ENCODE peak calls at places on chromosomes 12 and 14, in four cellular contexts. One of them, this sample, is unnamed.

GRCh38 chr14:92578511-92578910 is 64.9 kb downstream of the RIN3 start:
- DNase-seq in activated CD8-positive, alpha-beta T cell treated with anti-CD3 and anti-CD28 coated beads, Interleukin-2, amount 10 ng/mL, durations not matched to agents 7 days and 5 days: no peak
- DNase-seq in A673: no peak
- DNase-seq in tibial artery: no peak
- DNase-seq in this sample: no peak

GRCh38 chr14:77212933-77213656 is 31.5 kb downstream of the TMEM63C start:
- DNase-seq in A673: peak; percentile 43
- DNase-seq in activated CD8-positive, alpha-beta T cell treated with anti-CD3 and anti-CD28 coated beads, Interleukin-2, amount 10 ng/mL, durations not matched to agents 7 days and 5 days: peak; percentile 56
- DNase-seq in tibial artery: no peak
- DNase-seq in this sample: no peak

GRCh38 chr14:50814161-50814560 is 16.8 kb downstream of the NIN start:
- DNase-seq in A673: no peak
- DNase-seq in activated CD8-positive, alpha-beta T cell treated with anti-CD3 and anti-CD28 coated beads, Interleukin-2, amount 10 ng/mL, durations not matched to agents 7 days and 5 days: no peak
- DNase-seq in tibial artery: no peak
- DNase-seq in this sample: no peak

GRCh38 chr12:19739195-19739776 is 300.0 kb downstream of the AEBP2 start:
- DNase-seq in A673: peak; percentile 81
- DNase-seq in activated CD8-positive, alpha-beta T cell treated with anti-CD3 and anti-CD28 coated beads, Interleukin-2, amount 10 ng/mL, durations not matched to agents 7 days and 5 days: peak; percentile 65
- DNase-seq in tibial artery: no peak
- DNase-seq in this sample: no peak

GRCh38 chr12:56645201-56645716 is 525 bp downstream of the ATP5F1B start:
- DNase-seq in tibial artery: peak; percentile 34
- DNase-seq in A673: no peak
- DNase-seq in activated CD8-positive, alpha-beta T cell treated with anti-CD3 and anti-CD28 coated beads, Interleukin-2, amount 10 ng/mL, durations not matched to agents 7 days and 5 days: peak; percentile 32
- DNase-seq in this sample: peak; percentile 47

GRCh38 chr12:131818821-131819585 is 9.2 kb upstream of the MMP17 start:
- DNase-seq in activated CD8-positive, alpha-beta T cell treated with anti-CD3 and anti-CD28 coated beads, Interleukin-2, amount 10 ng/mL, durations not matched to agents 7 days and 5 days: no peak
- DNase-seq in tibial artery: peak; percentile 72
- DNase-seq in A673: no peak
- DNase-seq in this sample: no peak

GRCh38 chr14:69129264-69129880 is 23.5 kb downstream of the DCAF5 start:
- DNase-seq in A673: peak; percentile 91
- DNase-seq in tibial artery: peak; percentile 55
- DNase-seq in activated CD8-positive, alpha-beta T cell treated with anti-CD3 and anti-CD28 coated beads, Interleukin-2, amount 10 ng/mL, durations not matched to agents 7 days and 5 days: peak; percentile 82
- DNase-seq in this sample: peak; percentile 69

GRCh38 chr12:57852620-57853509 is 6.3 kb upstream of the CTDSP2 start:
- DNase-seq in activated CD8-positive, alpha-beta T cell treated with anti-CD3 and anti-CD28 coated beads, Interleukin-2, amount 10 ng/mL, durations not matched to agents 7 days and 5 days: no peak
- DNase-seq in A673: no peak
- DNase-seq in tibial artery: peak; percentile 71
- DNase-seq in this sample: peak; percentile 75

GRCh38 chr12:50723870-50724269 is 40.0 kb upstream of the ATF1 start:
- DNase-seq in activated CD8-positive, alpha-beta T cell treated with anti-CD3 and anti-CD28 coated beads, Interleukin-2, amount 10 ng/mL, durations not matched to agents 7 days and 5 days: no peak
- DNase-seq in tibial artery: no peak
- DNase-seq in A673: no peak
- DNase-seq in this sample: no peak

GRCh38 chr14:53391156-53391555 is 238.0 kb upstream of the DDHD1 start:
- DNase-seq in tibial artery: no peak
- DNase-seq in activated CD8-positive, alpha-beta T cell treated with anti-CD3 and anti-CD28 coated beads, Interleukin-2, amount 10 ng/mL, durations not matched to agents 7 days and 5 days: no peak
- DNase-seq in A673: peak; percentile 6
- DNase-seq in this sample: peak; percentile 22

GRCh38 chr14:37591311-37591940 is 3.6 kb downstream of the FOXA1 start:
- DNase-seq in activated CD8-positive, alpha-beta T cell treated with anti-CD3 and anti-CD28 coated beads, Interleukin-2, amount 10 ng/mL, durations not matched to agents 7 days and 5 days: no peak
- DNase-seq in tibial artery: no peak
- DNase-seq in A673: no peak
- DNase-seq in this sample: no peak

GRCh38 chr12:115763982-115764621 is 513.4 kb downstream of the MED13L start:
- DNase-seq in tibial artery: no peak
- DNase-seq in A673: no peak
- DNase-seq in activated CD8-positive, alpha-beta T cell treated with anti-CD3 and anti-CD28 coated beads, Interleukin-2, amount 10 ng/mL, durations not matched to agents 7 days and 5 days: no peak
- DNase-seq in this sample: no peak

GRCh38 chr14:61640834-61641170 is 54.5 kb upstream of the HIF1A start:
- DNase-seq in activated CD8-positive, alpha-beta T cell treated with anti-CD3 and anti-CD28 coated beads, Interleukin-2, amount 10 ng/mL, durations not matched to agents 7 days and 5 days: no peak
- DNase-seq in tibial artery: no peak
- DNase-seq in A673: no peak
- DNase-seq in this sample: no peak

GRCh38 chr12:109625131-109625559 is 51.6 kb downstream of the MVK start:
- DNase-seq in A673: no peak
- DNase-seq in activated CD8-positive, alpha-beta T cell treated with anti-CD3 and anti-CD28 coated beads, Interleukin-2, amount 10 ng/mL, durations not matched to agents 7 days and 5 days: no peak
- DNase-seq in tibial artery: no peak
- DNase-seq in this sample: no peak

GRCh38 chr12:101642115-101643067 is 47.6 kb downstream of the MYBPC1 start:
- DNase-seq in tibial artery: no peak
- DNase-seq in activated CD8-positive, alpha-beta T cell treated with anti-CD3 and anti-CD28 coated beads, Interleukin-2, amount 10 ng/mL, durations not matched to agents 7 days and 5 days: no peak
- DNase-seq in A673: no peak
- DNase-seq in this sample: no peak

GRCh38 chr12:7042847-7043246 is 17.7 kb upstream of the C1S start:
- DNase-seq in activated CD8-positive, alpha-beta T cell treated with anti-CD3 and anti-CD28 coated beads, Interleukin-2, amount 10 ng/mL, durations not matched to agents 7 days and 5 days: no peak
- DNase-seq in A673: peak; percentile 67
- DNase-seq in tibial artery: no peak
- DNase-seq in this sample: no peak

GRCh38 chr12:2212971-2213869 is 160.4 kb downstream of the CACNA1C start:
- DNase-seq in tibial artery: no peak
- DNase-seq in A673: no peak
- DNase-seq in activated CD8-positive, alpha-beta T cell treated with anti-CD3 and anti-CD28 coated beads, Interleukin-2, amount 10 ng/mL, durations not matched to agents 7 days and 5 days: no peak
- DNase-seq in this sample: no peak

GRCh38 chr14:102590667-102591099 is 1.8 kb upstream of the RCOR1 start:
- DNase-seq in activated CD8-positive, alpha-beta T cell treated with anti-CD3 and anti-CD28 coated beads, Interleukin-2, amount 10 ng/mL, durations not matched to agents 7 days and 5 days: no peak
- DNase-seq in tibial artery: peak; percentile 51
- DNase-seq in A673: no peak
- DNase-seq in this sample: peak; percentile 66

GRCh38 chr12:63994704-63995103 is 150.2 kb downstream of the SRGAP1 start:
- DNase-seq in activated CD8-positive, alpha-beta T cell treated with anti-CD3 and anti-CD28 coated beads, Interleukin-2, amount 10 ng/mL, durations not matched to agents 7 days and 5 days: no peak
- DNase-seq in tibial artery: no peak
- DNase-seq in A673: no peak
- DNase-seq in this sample: no peak

GRCh38 chr12:66900616-66901015 is 221.7 kb upstream of the GRIP1 start:
- DNase-seq in A673: no peak
- DNase-seq in tibial artery: no peak
- DNase-seq in activated CD8-positive, alpha-beta T cell treated with anti-CD3 and anti-CD28 coated beads, Interleukin-2, amount 10 ng/mL, durations not matched to agents 7 days and 5 days: no peak
- DNase-seq in this sample: no peak

GRCh38 chr12:70823182-70823976 is 97.2 kb downstream of the PTPRR start:
- DNase-seq in A673: no peak
- DNase-seq in activated CD8-positive, alpha-beta T cell treated with anti-CD3 and anti-CD28 coated beads, Interleukin-2, amount 10 ng/mL, durations not matched to agents 7 days and 5 days: no peak
- DNase-seq in tibial artery: no peak
- DNase-seq in this sample: no peak

GRCh38 chr14:22474730-22475351 is 114.2 kb downstream of the DAD1 start:
- DNase-seq in tibial artery: no peak
- DNase-seq in A673: peak; percentile 53
- DNase-seq in activated CD8-positive, alpha-beta T cell treated with anti-CD3 and anti-CD28 coated beads, Interleukin-2, amount 10 ng/mL, durations not matched to agents 7 days and 5 days: no peak
- DNase-seq in this sample: peak; percentile 32

GRCh38 chr12:132322206-132323132 is 6.9 kb downstream of the GALNT9 start:
- DNase-seq in activated CD8-positive, alpha-beta T cell treated with anti-CD3 and anti-CD28 coated beads, Interleukin-2, amount 10 ng/mL, durations not matched to agents 7 days and 5 days: no peak
- DNase-seq in A673: no peak
- DNase-seq in tibial artery: no peak
- DNase-seq in this sample: no peak

GRCh38 chr14:33589334-33589733 is 361.5 kb downstream of the EGLN3 start:
- DNase-seq in tibial artery: no peak
- DNase-seq in activated CD8-positive, alpha-beta T cell treated with anti-CD3 and anti-CD28 coated beads, Interleukin-2, amount 10 ng/mL, durations not matched to agents 7 days and 5 days: no peak
- DNase-seq in A673: no peak
- DNase-seq in this sample: peak; percentile 48

GRCh38 chr12:109687250-109687649 is 26.4 kb upstream of the FAM222A start:
- DNase-seq in activated CD8-positive, alpha-beta T cell treated with anti-CD3 and anti-CD28 coated beads, Interleukin-2, amount 10 ng/mL, durations not matched to agents 7 days and 5 days: no peak
- DNase-seq in A673: no peak
- DNase-seq in tibial artery: no peak
- DNase-seq in this sample: no peak

GRCh38 chr12:110498984-110499706 is 2.8 kb downstream of the VPS29 start:
- DNase-seq in A673: peak; percentile 34
- DNase-seq in activated CD8-positive, alpha-beta T cell treated with anti-CD3 and anti-CD28 coated beads, Interleukin-2, amount 10 ng/mL, durations not matched to agents 7 days and 5 days: no peak
- DNase-seq in tibial artery: no peak
- DNase-seq in this sample: no peak

GRCh38 chr12:120015313-120015712 is 26.3 kb downstream of the BICDL1 start:
- DNase-seq in tibial artery: no peak
- DNase-seq in A673: no peak
- DNase-seq in activated CD8-positive, alpha-beta T cell treated with anti-CD3 and anti-CD28 coated beads, Interleukin-2, amount 10 ng/mL, durations not matched to agents 7 days and 5 days: peak; percentile 38
- DNase-seq in this sample: no peak

GRCh38 chr14:85535316-85535715 is 5.4 kb downstream of the FLRT2 start:
- DNase-seq in activated CD8-positive, alpha-beta T cell treated with anti-CD3 and anti-CD28 coated beads, Interleukin-2, amount 10 ng/mL, durations not matched to agents 7 days and 5 days: no peak
- DNase-seq in tibial artery: no peak
- DNase-seq in A673: peak; percentile 55
- DNase-seq in this sample: no peak

GRCh38 chr14:33555710-33556350 is 395.0 kb downstream of the EGLN3 start:
- DNase-seq in A673: no peak
- DNase-seq in activated CD8-positive, alpha-beta T cell treated with anti-CD3 and anti-CD28 coated beads, Interleukin-2, amount 10 ng/mL, durations not matched to agents 7 days and 5 days: no peak
- DNase-seq in tibial artery: no peak
- DNase-seq in this sample: no peak

GRCh38 chr14:35687335-35687939 is 121.7 kb downstream of the RALGAPA1 start:
- DNase-seq in A673: peak; percentile 70
- DNase-seq in tibial artery: no peak
- DNase-seq in activated CD8-positive, alpha-beta T cell treated with anti-CD3 and anti-CD28 coated beads, Interleukin-2, amount 10 ng/mL, durations not matched to agents 7 days and 5 days: peak; percentile 56
- DNase-seq in this sample: no peak

GRCh38 chr12:31749024-31749704 is 20.3 kb upstream of the AMN1 start:
- DNase-seq in A673: peak; percentile 88
- DNase-seq in tibial artery: peak; percentile 66
- DNase-seq in activated CD8-positive, alpha-beta T cell treated with anti-CD3 and anti-CD28 coated beads, Interleukin-2, amount 10 ng/mL, durations not matched to agents 7 days and 5 days: peak; percentile 81
- DNase-seq in this sample: no peak

GRCh38 chr12:43836455-43836989 is 641 bp downstream of the TMEM117 start:
- DNase-seq in tibial artery: no peak
- DNase-seq in activated CD8-positive, alpha-beta T cell treated with anti-CD3 and anti-CD28 coated beads, Interleukin-2, amount 10 ng/mL, durations not matched to agents 7 days and 5 days: no peak
- DNase-seq in A673: peak; percentile 60
- DNase-seq in this sample: no peak

GRCh38 chr14:67704484-67705089 is 2.9 kb downstream of the RDH12 start:
- DNase-seq in tibial artery: no peak
- DNase-seq in A673: peak; percentile 76
- DNase-seq in activated CD8-positive, alpha-beta T cell treated with anti-CD3 and anti-CD28 coated beads, Interleukin-2, amount 10 ng/mL, durations not matched to agents 7 days and 5 days: peak; percentile 53
- DNase-seq in this sample: no peak

GRCh38 chr12:32312049-32312670 is 87.2 kb upstream of the FGD4 start:
- DNase-seq in tibial artery: no peak
- DNase-seq in A673: peak; percentile 76
- DNase-seq in activated CD8-positive, alpha-beta T cell treated with anti-CD3 and anti-CD28 coated beads, Interleukin-2, amount 10 ng/mL, durations not matched to agents 7 days and 5 days: no peak
- DNase-seq in this sample: no peak

GRCh38 chr12:84698576-84699333 is 213.8 kb downstream of the SLC6A15 start:
- DNase-seq in activated CD8-positive, alpha-beta T cell treated with anti-CD3 and anti-CD28 coated beads, Interleukin-2, amount 10 ng/mL, durations not matched to agents 7 days and 5 days: no peak
- DNase-seq in A673: no peak
- DNase-seq in tibial artery: no peak
- DNase-seq in this sample: no peak

GRCh38 chr14:76904740-76905569 is 78.7 kb downstream of the LRRC74A start:
- DNase-seq in tibial artery: peak; percentile 62
- DNase-seq in activated CD8-positive, alpha-beta T cell treated with anti-CD3 and anti-CD28 coated beads, Interleukin-2, amount 10 ng/mL, durations not matched to agents 7 days and 5 days: peak; percentile 75
- DNase-seq in A673: peak; percentile 99
- DNase-seq in this sample: no peak

GRCh38 chr12:8960185-8960584 is 10.7 kb upstream of the M6PR start:
- DNase-seq in tibial artery: no peak
- DNase-seq in activated CD8-positive, alpha-beta T cell treated with anti-CD3 and anti-CD28 coated beads, Interleukin-2, amount 10 ng/mL, durations not matched to agents 7 days and 5 days: no peak
- DNase-seq in A673: no peak
- DNase-seq in this sample: no peak

GRCh38 chr14:104965561-104966231 is 12.5 kb downstream of the AHNAK2 start:
- DNase-seq in tibial artery: no peak
- DNase-seq in activated CD8-positive, alpha-beta T cell treated with anti-CD3 and anti-CD28 coated beads, Interleukin-2, amount 10 ng/mL, durations not matched to agents 7 days and 5 days: no peak
- DNase-seq in A673: no peak
- DNase-seq in this sample: peak; percentile 35

GRCh38 chr14:68568907-68569545 is 223.8 kb downstream of the ZFP36L1 start:
- DNase-seq in tibial artery: no peak
- DNase-seq in activated CD8-positive, alpha-beta T cell treated with anti-CD3 and anti-CD28 coated beads, Interleukin-2, amount 10 ng/mL, durations not matched to agents 7 days and 5 days: no peak
- DNase-seq in A673: no peak
- DNase-seq in this sample: peak; percentile 3